ENCODE peak calls at places on chromosomes 13 and 19, in nine cellular contexts. W, Z, I, K, L, F, H, A and E are unnamed samples.

GRCh38 chr13:106096661-106097092 is 438.8 kb downstream of the EFNB2 start:
- DNase-seq in W (no peak), Z (no peak), I (no peak), K (no peak), L (no peak), F (no peak), H (no peak), A (no peak), E (peak)

GRCh38 chr13:30111810-30112209 is 195.5 kb downstream of the KATNAL1 start:
- DNase-seq in W (no peak), Z (no peak), I (no peak), K (no peak), L (no peak), F (peak), H (no peak), A (no peak), E (no peak)

GRCh38 chr13:23570931-23571330 is 719 bp downstream of the TNFRSF19 start:
- DNase-seq in W (no peak), Z (no peak), I (no peak), K (no peak), L (no peak), F (no peak), H (no peak), A (peak), E (peak)

GRCh38 chr13:79423801-79424642 is 18.0 kb upstream of the RBM26 start:
- DNase-seq in W (peak), Z (no peak), I (no peak), K (no peak), L (no peak), F (peak), H (no peak), A (peak), E (peak)

GRCh38 chr13:41546372-41547252 is 89.3 kb downstream of the RGCC start:
- DNase-seq in W (peak), Z (no peak), I (no peak), K (peak), L (no peak), F (peak), H (no peak), A (peak), E (peak)

GRCh38 chr13:51562011-51562671 is 22.1 kb upstream of the WDFY2 start:
- DNase-seq in W (no peak), Z (no peak), I (no peak), K (no peak), L (no peak), F (no peak), H (no peak), A (no peak), E (no peak)

GRCh38 chr19:30795727-30796126 is 423.5 kb downstream of the ZNF536 start:
- DNase-seq in W (no peak), Z (no peak), I (no peak), K (no peak), L (no peak), F (no peak), H (no peak), A (no peak), E (no peak)

GRCh38 chr19:18610556-18611326 is 1.9 kb upstream of the TMEM59L start:
- DNase-seq in W (no peak), Z (no peak), I (no peak), K (no peak), L (no peak), F (no peak), H (no peak), A (no peak), E (no peak)

GRCh38 chr13:39527961-39528720 is 74.9 kb downstream of the LHFPL6 start:
- DNase-seq in W (peak), Z (no peak), I (no peak), K (no peak), L (peak), F (no peak), H (no peak), A (peak), E (peak)

GRCh38 chr13:88979465-88980180 is 1308.5 kb downstream of the SLITRK5 start:
- DNase-seq in W (no peak), Z (no peak), I (no peak), K (no peak), L (no peak), F (peak), H (peak), A (no peak), E (no peak)

GRCh38 chr19:21202865-21203494 is 61.1 kb downstream of the ZNF431 start:
- DNase-seq in W (peak), Z (no peak), I (no peak), K (no peak), L (no peak), F (peak), H (peak), A (peak), E (peak)

GRCh38 chr19:32316034-32316433 is 29.4 kb upstream of the ZNF507 start:
- DNase-seq in W (no peak), Z (no peak), I (no peak), K (no peak), L (no peak), F (no peak), H (no peak), A (no peak), E (no peak)

GRCh38 chr13:96068729-96069128 is 15.5 kb upstream of the UGGT2 start:
- DNase-seq in W (no peak), Z (no peak), I (no peak), K (no peak), L (no peak), F (no peak), H (no peak), A (no peak), E (no peak)

DNA sequence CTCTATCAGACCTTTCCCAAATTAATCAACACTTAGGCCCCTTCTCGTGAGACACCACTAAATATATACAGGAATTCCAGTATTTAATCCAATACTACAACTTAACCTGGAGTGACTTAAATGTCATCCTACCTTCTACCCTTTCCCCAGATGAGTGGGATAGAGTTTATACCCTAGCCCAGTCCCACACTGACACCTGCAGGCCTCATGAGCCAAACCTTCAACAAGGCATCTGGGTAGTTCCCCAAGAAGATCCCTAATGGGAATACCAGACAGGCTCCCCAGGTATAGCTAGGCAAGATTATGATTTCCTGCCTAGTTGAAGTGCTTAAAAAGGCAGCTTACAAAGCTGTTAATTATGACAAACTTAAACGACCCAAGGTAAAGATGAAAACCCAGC is 15.9 kb downstream of the ZNF83 start:
- DNase-seq in W (no peak), Z (no peak), I (no peak), K (no peak), L (no peak), F (no peak), H (no peak), A (no peak), E (no peak)
- TF ChIP-seq CTCF in W (no peak), Z (no peak), I (no peak), K (no peak), L (no peak), F (no peak), H (no peak), A (no peak), E (no peak)

GRCh38 chr13:33204130-33204927 is 81.2 kb downstream of the STARD13 start:
- DNase-seq in W (peak), Z (no peak), I (peak), K (no peak), L (no peak), F (no peak), H (no peak), A (peak), E (peak)

GRCh38 chr13:33205224-33205623 is 80.3 kb downstream of the STARD13 start:
- DNase-seq in W (no peak), Z (no peak), I (no peak), K (no peak), L (no peak), F (no peak), H (no peak), A (no peak), E (no peak)

GRCh38 chr13:33205804-33206221 is 79.7 kb downstream of the STARD13 start:
- DNase-seq in W (no peak), Z (no peak), I (no peak), K (no peak), L (no peak), F (no peak), H (no peak), A (peak), E (peak)

GRCh38 chr13:33199282-33199850 is 86.2 kb downstream of the STARD13 start:
- DNase-seq in W (no peak), Z (no peak), I (no peak), K (no peak), L (no peak), F (no peak), H (no peak), A (no peak), E (peak)

GRCh38 chr13:33202644-33203169 is 82.8 kb downstream of the STARD13 start:
- DNase-seq in W (no peak), Z (no peak), I (no peak), K (no peak), L (no peak), F (peak), H (no peak), A (no peak), E (no peak)
- H3K4me3 ChIP-seq in W (no peak), Z (no peak), I (no peak), K (no peak), L (no peak), F (no peak), H (no peak), A (no peak), E (no peak)

GRCh38 chr19:45885556-45886426 is at the start of gene IRF2BP1:
- DNase-seq in W (peak), Z (peak), I (peak), K (peak), L (peak), F (peak), H (peak), A (peak), E (peak)
- TF ChIP-seq CTCF in W (no peak), Z (no peak), I (no peak), K (no peak), L (no peak), F (no peak), H (no peak), A (no peak), E (no peak)

GRCh38 chr19:47022541-47023447 is 3.2 kb downstream of the NPAS1 start:
- DNase-seq in W (no peak), Z (no peak), I (no peak), K (no peak), L (no peak), F (no peak), H (no peak), A (no peak), E (no peak)
- H3K4me3 ChIP-seq in W (no peak), Z (no peak), I (no peak), K (no peak), L (no peak), F (no peak), H (no peak), A (no peak), E (no peak)

GRCh38 chr19:1905071-1905862 is at the start of the genes ADAT3 and SCAMP4:
- DNase-seq in W (peak), Z (peak), I (peak), K (peak), L (peak), F (peak), H (peak), A (peak), E (peak)
- TF ChIP-seq CTCF in W (no peak), Z (no peak), I (no peak), K (no peak), L (peak), F (no peak), H (no peak), A (no peak), E (no peak)

GRCh38 chr13:27427663-27428062 is 3.2 kb downstream of the GTF3A start:
- DNase-seq in W (no peak), Z (no peak), I (no peak), K (no peak), L (no peak), F (no peak), H (no peak), A (peak), E (no peak)
- H3K4me3 ChIP-seq in W (no peak), Z (no peak), I (no peak), K (no peak), L (no peak), F (peak), H (peak), A (no peak), E (no peak)